ENCODE peak calls at places on chromosomes 6 and 20, in eight cellular contexts. K is nucleus accumbens, O is foreskin fibroblast, C is kidney tubule cell, Q is NCI-H345, M is GM04504, X is midbrain, A is COR-L47. S is an unnamed sample.

GRCh38 chr6:98384766-98385165 is 449.6 kb upstream of the POU3F2 start:
- DNase-seq in O (no peak), M (no peak), Q (no peak), X (peak; percentile 32), K (no peak), C (no peak), A (no peak), S (no peak)

GRCh38 chr6:134422426-134423231 is 104.7 kb upstream of the SGK1 start:
- DNase-seq in Q (no peak), X (no peak), C (peak; percentile 99), M (peak; percentile 96), A (no peak), O (peak; percentile 96), K (no peak), S (no peak)

GRCh38 chr20:24767623-24768100 is 181.4 kb upstream of the CST7 start:
- DNase-seq in X (no peak), Q (no peak), K (no peak), C (no peak), O (no peak), M (no peak), A (no peak), S (no peak)

GRCh38 chr6:111848262-111848661 is 25.0 kb downstream of the FYN start:
- DNase-seq in Q (no peak), C (no peak), M (no peak), K (no peak), A (no peak), X (no peak), O (peak; percentile 12), S (no peak)

GRCh38 chr6:158662607-158663464 is 13.0 kb downstream of the SYTL3 start:
- DNase-seq in O (peak; percentile 61), Q (peak; percentile 51), A (no peak), X (no peak), K (no peak), M (no peak), C (no peak), S (no peak)

GRCh38 chr6:17505062-17505476 is 95.0 kb upstream of the FAM8A1 start:
- DNase-seq in X (no peak), M (no peak), C (peak; percentile 17), O (peak; percentile 44), A (no peak), Q (no peak), K (no peak), S (no peak)

GRCh38 chr6:39995633-39996032 is 61.4 kb upstream of the MOCS1 start:
- DNase-seq in M (no peak), Q (no peak), K (no peak), X (no peak), A (no peak), O (no peak), C (no peak), S (no peak)

GRCh38 chr20:58888521-58889333 is 36.2 kb downstream of the GNAS start:
- DNase-seq in Q (peak; percentile 82), X (peak; percentile 47), C (peak; percentile 79), O (peak; percentile 88), A (peak; percentile 62), M (no peak), K (peak; percentile 51), S (peak; percentile 76)

GRCh38 chr6:15433517-15433874 is 187.6 kb downstream of the JARID2 start:
- DNase-seq in Q (no peak), X (no peak), C (no peak), A (no peak), M (no peak), K (no peak), O (no peak), S (no peak)

GRCh38 chr6:108565091-108565766 is 4.5 kb downstream of the FOXO3 start:
- DNase-seq in A (no peak), C (peak; percentile 70), X (peak; percentile 42), M (no peak), Q (no peak), K (no peak), O (peak; percentile 14), S (no peak)

GRCh38 chr6:37741757-37742400 is 44.2 kb upstream of the MDGA1 start:
- DNase-seq in O (no peak), C (peak; percentile 53), A (peak; percentile 66), K (no peak), X (no peak), M (no peak), Q (no peak), S (peak; percentile 46)

GRCh38 chr20:43830883-43831282 is 83.8 kb upstream of the TOX2 start:
- DNase-seq in Q (no peak), K (no peak), M (no peak), X (no peak), A (no peak), O (no peak), C (no peak), S (no peak)

GRCh38 chr6:6003334-6004146 is 3.2 kb downstream of the NRN1 start:
- DNase-seq in X (no peak), C (no peak), O (peak; percentile 30), Q (no peak), M (no peak), A (no peak), K (no peak), S (no peak)

GRCh38 chr6:118551063-118551672 is 3.1 kb downstream of the PLN start:
- DNase-seq in O (peak; percentile 70), K (no peak), C (peak; percentile 62), M (peak; percentile 17), X (peak; percentile 50), Q (peak; percentile 56), A (peak; percentile 41), S (no peak)

GRCh38 chr20:4082406-4083102 is 67.2 kb upstream of the RNF24 start:
- DNase-seq in Q (no peak), A (no peak), O (peak; percentile 77), M (no peak), K (no peak), C (peak; percentile 38), X (no peak), S (no peak)

GRCh38 chr20:54475334-54476287 is at the start of gene DOK5:
- DNase-seq in X (peak; percentile 49), Q (no peak), M (no peak), O (peak; percentile 69), K (peak; percentile 47), A (no peak), C (peak; percentile 60), S (peak; percentile 42)

GRCh38 chr6:166996406-166996805 is 2.8 kb upstream of the CEP43 start:
- DNase-seq in Q (no peak), A (no peak), M (no peak), K (no peak), O (peak; percentile 17), X (no peak), C (peak; percentile 52), S (no peak)

GRCh38 chr6:73409395-73409794 is 14.8 kb downstream of the DDX43 start:
- DNase-seq in M (no peak), X (no peak), K (no peak), O (no peak), A (no peak), C (no peak), Q (no peak), S (no peak)

GRCh38 chr6:144285798-144286502 is 815 bp downstream of the UTRN start:
- DNase-seq in X (peak; percentile 41), O (peak; percentile 78), Q (peak; percentile 30), K (peak; percentile 36), A (no peak), C (peak; percentile 70), M (peak; percentile 35), S (peak; percentile 67)

GRCh38 chr6:113451030-113451429 is 406.1 kb upstream of the MARCKS start:
- DNase-seq in K (no peak), M (no peak), O (no peak), X (no peak), C (no peak), Q (peak; percentile 88), A (no peak), S (no peak)

GRCh38 chr6:7909323-7910276 is 988 bp downstream of the TXNDC5 start:
- DNase-seq in O (peak; percentile 84), K (peak; percentile 19), A (peak; percentile 15), Q (peak; percentile 0), M (no peak), C (peak; percentile 60), X (no peak), S (peak; percentile 64)

GRCh38 chr20:2849529-2849928 is 9.0 kb downstream of the VPS16 start:
- DNase-seq in X (no peak), O (no peak), M (no peak), K (no peak), Q (no peak), A (no peak), C (no peak), S (no peak)

GRCh38 chr6:45946352-45946751 is 69.3 kb downstream of the CLIC5 start:
- DNase-seq in M (peak; percentile 80), O (peak; percentile 88), A (no peak), Q (no peak), K (no peak), C (no peak), X (no peak), S (no peak)

GRCh38 chr6:2966347-2966746 is 5.0 kb downstream of the SERPINB6 start:
- DNase-seq in C (no peak), O (no peak), Q (no peak), A (no peak), M (no peak), K (no peak), X (no peak), S (no peak)